ENCODE peak calls at places on chromosomes 3 and 15, in four cellular contexts. L is A549, B is amygdala, N is AG08395. E is an unnamed sample.

GRCh38 chr3:125431912-125432587 is 56.9 kb upstream of the ZNF148 start:
- DNase-seq in B (no peak), L (no peak), N (peak), E (no peak)

GRCh38 chr15:36878745-36879262 is 221.5 kb downstream of the MEIS2 start:
- DNase-seq in L (no peak), N (no peak), B (no peak), E (no peak)

GRCh38 chr3:177348974-177349373 is 151.7 kb upstream of the TBL1XR1 start:
- DNase-seq in N (no peak), L (no peak), B (no peak), E (no peak)

GRCh38 chr15:89777073-89777820 is 1.1 kb downstream of the MESP2 start:
- DNase-seq in L (no peak), N (no peak), B (no peak), E (no peak)

GRCh38 chr3:17775073-17775472 is 32.6 kb upstream of the TBC1D5 start:
- DNase-seq in L (no peak), N (no peak), B (no peak), E (no peak)

GRCh38 chr15:73844356-73844755 is 29.0 kb upstream of the TBC1D21 start:
- DNase-seq in B (no peak), L (no peak), N (no peak), E (no peak)

GRCh38 chr3:169297214-169297613 is 366.3 kb downstream of the MECOM start:
- DNase-seq in L (no peak), B (no peak), N (no peak), E (no peak)

GRCh38 chr3:72657666-72658065 is 190.6 kb downstream of the SHQ1 start:
- DNase-seq in B (no peak), N (no peak), L (no peak), E (no peak)

GRCh38 chr3:54376440-54376839 is 254.1 kb downstream of the CACNA2D3 start:
- DNase-seq in L (no peak), B (no peak), N (no peak), E (no peak)

GRCh38 chr3:106337116-106337515 is 468.3 kb upstream of the CBLB start:
- DNase-seq in L (no peak), B (no peak), N (no peak), E (peak)

GRCh38 chr15:78107471-78107870 is 15.1 kb downstream of the SH2D7 start:
- DNase-seq in B (no peak), N (no peak), L (no peak), E (no peak)

GRCh38 chr3:105867690-105868449 is 942 bp downstream of the CBLB start:
- DNase-seq in L (no peak), N (no peak), B (no peak), E (no peak)

GRCh38 chr3:177960722-177961121 is 575.5 kb upstream of the KCNMB2 start:
- DNase-seq in N (no peak), B (no peak), L (no peak), E (no peak)

GRCh38 chr15:27463699-27464098 is 492.7 kb downstream of the GABRG3 start:
- DNase-seq in N (no peak), B (no peak), L (no peak), E (no peak)

GRCh38 chr15:77892335-77892734 is 185.2 kb downstream of the TBC1D2B start:
- DNase-seq in N (no peak), L (no peak), B (no peak), E (no peak)

GRCh38 chr3:120487079-120487693 is 36.4 kb upstream of the FSTL1 start:
- DNase-seq in N (peak), L (no peak), B (no peak), E (peak)

GRCh38 chr3:171491412-171491811 is 31.2 kb upstream of the TNIK start:
- DNase-seq in B (no peak), N (no peak), L (no peak), E (no peak)

GRCh38 chr3:169278092-169278491 is 385.4 kb downstream of the MECOM start:
- DNase-seq in B (no peak), N (no peak), L (no peak), E (no peak)

GRCh38 chr15:75195122-75195765 is 6.4 kb upstream of the C15orf39 start:
- DNase-seq in B (no peak), N (no peak), L (no peak), E (no peak)

GRCh38 chr3:107329088-107329487 is 48.2 kb upstream of the CCDC54 start:
- DNase-seq in B (no peak), L (no peak), N (no peak), E (no peak)

GRCh38 chr3:129524081-129524480 is 4.4 kb upstream of the RHO start:
- DNase-seq in B (no peak), N (no peak), L (no peak), E (no peak)

GRCh38 chr3:178631950-178632349 is 95.7 kb downstream of the KCNMB2 start:
- DNase-seq in N (no peak), L (no peak), B (no peak), E (no peak)